ENCODE peak calls at places on chromosomes 1 and 21, in eight cellular contexts. S is uterus, C is BE2C, R is fibroblast of villous mesenchyme, D is HFF-Myc, A is heart left ventricle, H is lung, B is astrocyte of the spinal cord. V is an unnamed sample.

GRCh38 chr21:20302084-20302483 is 696.1 kb upstream of the NCAM2 start:
- DNase-seq in C (no peak), D (no peak), S (no peak), H (no peak), A (no peak), R (no peak), B (no peak), V (no peak)

GRCh38 chr1:115199416-115200132 is 110.3 kb upstream of the TSPAN2 start:
- DNase-seq in B (no peak), A (no peak), S (no peak), H (no peak), R (peak), D (peak), C (no peak), V (peak)

GRCh38 chr1:17102232-17102631 is 17.0 kb downstream of the PADI2 start:
- DNase-seq in C (no peak), S (no peak), H (no peak), B (no peak), A (no peak), D (no peak), R (no peak), V (no peak)

GRCh38 chr1:64263856-64264255 is 60.4 kb downstream of the UBE2U start:
- DNase-seq in B (no peak), R (no peak), H (no peak), S (no peak), D (no peak), A (no peak), C (no peak), V (no peak)

GRCh38 chr1:169288011-169288414 is 79.6 kb downstream of the NME7 start:
- DNase-seq in S (no peak), D (no peak), A (no peak), H (no peak), C (no peak), B (peak), R (peak), V (peak)

GRCh38 chr1:182292193-182292741 is 99.3 kb downstream of the GLUL start:
- DNase-seq in R (no peak), B (no peak), A (no peak), H (no peak), S (no peak), D (no peak), C (no peak), V (no peak)

GRCh38 chr1:183073320-183073719 is 50.1 kb downstream of the LAMC1 start:
- DNase-seq in R (no peak), B (no peak), A (no peak), C (no peak), D (no peak), H (no peak), S (no peak), V (no peak)

GRCh38 chr1:96510911-96511310 is 210.7 kb upstream of the PTBP2 start:
- DNase-seq in R (no peak), B (no peak), A (no peak), D (no peak), S (no peak), H (no peak), C (no peak), V (no peak)

GRCh38 chr1:3352084-3352951 is 102.1 kb upstream of the ARHGEF16 start:
- DNase-seq in D (no peak), H (no peak), R (peak), C (no peak), A (no peak), S (peak), B (peak), V (peak)

GRCh38 chr1:58401991-58402390 is 144.5 kb downstream of the OMA1 start:
- DNase-seq in A (no peak), R (peak), B (no peak), D (no peak), H (no peak), S (no peak), C (no peak), V (peak)

GRCh38 chr1:156247460-156248322 is at the start of gene PAQR6:
- DNase-seq in R (no peak), H (no peak), A (no peak), D (no peak), B (no peak), C (peak), S (no peak), V (no peak)

GRCh38 chr1:31761883-31762282 is 2.3 kb downstream of the ADGRB2 start:
- DNase-seq in H (no peak), B (peak), C (no peak), R (peak), S (no peak), D (peak), A (no peak), V (peak)

DNA sequence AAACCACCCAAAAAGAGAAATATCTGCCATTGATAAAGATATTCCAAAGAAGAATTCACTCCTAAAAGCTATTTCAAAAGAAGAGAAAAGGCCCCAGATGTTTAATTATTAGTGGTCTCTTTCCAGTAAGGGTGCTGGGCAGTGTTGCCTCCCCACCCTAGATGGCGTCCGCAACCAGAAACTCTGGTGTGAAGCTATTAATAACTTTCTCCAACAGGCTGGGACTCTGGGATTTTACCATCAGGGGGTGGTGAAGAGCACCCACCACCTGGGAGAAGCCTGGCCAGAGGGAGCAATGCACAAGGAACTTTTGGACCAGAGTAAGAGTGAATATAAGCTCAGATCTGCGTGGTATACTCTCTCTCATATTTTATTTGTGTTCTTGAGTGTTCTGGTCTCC is 115.4 kb upstream of the TIAM1 start:
- DNase-seq in S (no peak), B (no peak), R (no peak), H (no peak), D (no peak), A (no peak), C (no peak), V (no peak)
- TF ChIP-seq CTCF in S (no peak), B (no peak), R (no peak), H (no peak), D (no peak), A (no peak), C (peak), V (no peak)

GRCh38 chr1:228456252-228457016 is 30.7 kb upstream of the RNF187 start:
- DNase-seq in D (no peak), H (no peak), S (no peak), C (no peak), B (no peak), A (no peak), R (no peak), V (no peak)
- H3K4me3 ChIP-seq in D (peak), H (no peak), S (no peak), C (peak), B (peak), A (peak), R (peak), V (peak)

GRCh38 chr1:21508580-21509350 is 458 bp upstream of the ALPL start:
- DNase-seq in S (peak), H (peak), R (peak), C (peak), D (no peak), B (no peak), A (peak), V (peak)
- TF ChIP-seq CTCF in S (peak), H (peak), R (peak), C (peak), D (peak), B (peak), A (peak), V (peak)

GRCh38 chr21:33383056-33383888 is 19.9 kb upstream of the IFNGR2 start:
- DNase-seq in H (peak), S (peak), B (peak), C (peak), R (peak), A (peak), D (peak), V (peak)
- H3K4me3 ChIP-seq in H (no peak), S (no peak), B (no peak), C (no peak), R (peak), A (no peak), D (no peak), V (peak)

GRCh38 chr1:56967900-56968832 is 2.4 kb upstream of the C8B start:
- DNase-seq in H (no peak), S (no peak), B (no peak), R (peak), D (no peak), A (no peak), C (peak), V (no peak)
- TF ChIP-seq CTCF in H (no peak), S (no peak), B (peak), R (peak), D (peak), A (peak), C (peak), V (peak)

DNA sequence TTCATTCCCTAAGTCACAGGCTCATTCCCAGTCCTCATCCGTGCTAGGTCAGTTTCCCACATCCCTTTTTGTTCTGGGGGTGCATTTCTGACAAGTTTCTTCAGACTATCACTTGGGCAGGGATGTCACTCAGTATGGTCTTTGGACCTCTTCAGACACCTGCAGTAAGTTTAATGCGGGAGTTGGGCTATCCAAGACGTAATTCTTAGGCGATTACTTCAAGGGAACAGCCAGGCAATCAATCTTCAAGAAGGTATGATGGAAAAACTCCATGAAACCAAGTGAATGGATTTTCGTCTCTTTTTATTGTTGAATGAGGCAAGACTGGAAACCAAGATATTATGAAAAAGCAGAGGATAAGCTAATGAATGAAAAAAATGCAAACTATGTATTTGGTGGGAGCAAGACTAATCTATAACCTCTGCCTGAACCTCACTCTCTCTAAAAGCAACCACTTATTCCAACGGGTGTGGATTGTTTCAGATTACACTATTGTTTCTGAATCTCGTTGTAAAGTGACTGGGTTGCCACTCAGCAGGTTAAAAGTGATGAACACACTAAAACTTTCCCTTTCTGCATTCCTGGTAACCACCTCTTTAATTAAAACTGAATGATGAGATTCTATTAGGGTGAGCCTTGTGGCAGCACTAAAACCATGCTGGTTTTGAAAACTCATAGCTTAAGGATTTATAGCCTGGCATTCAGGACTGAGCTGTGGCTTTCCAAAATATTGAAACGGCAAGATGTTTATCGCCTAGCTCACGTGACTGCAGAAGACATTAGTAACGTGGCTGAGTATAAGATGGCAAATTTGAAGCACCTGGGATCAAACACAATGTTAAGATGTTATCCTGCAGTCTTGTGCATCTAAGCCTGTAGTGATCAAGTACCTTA is 1.1 kb downstream of the RASAL2 start:
- DNase-seq in A (no peak), H (no peak), S (no peak), B (peak), C (no peak), R (peak), D (no peak), V (peak)
- H3K4me3 ChIP-seq in A (peak), H (peak), S (peak), B (peak), C (peak), R (peak), D (peak), V (peak)

GRCh38 chr1:40337448-40337847 is 20.4 kb upstream of the COL9A2 start:
- DNase-seq in H (no peak), A (no peak), S (no peak), C (no peak), R (no peak), B (no peak), D (no peak), V (no peak)
- TF ChIP-seq CTCF in H (no peak), A (no peak), S (no peak), C (no peak), R (no peak), B (no peak), D (no peak), V (no peak)

DNA sequence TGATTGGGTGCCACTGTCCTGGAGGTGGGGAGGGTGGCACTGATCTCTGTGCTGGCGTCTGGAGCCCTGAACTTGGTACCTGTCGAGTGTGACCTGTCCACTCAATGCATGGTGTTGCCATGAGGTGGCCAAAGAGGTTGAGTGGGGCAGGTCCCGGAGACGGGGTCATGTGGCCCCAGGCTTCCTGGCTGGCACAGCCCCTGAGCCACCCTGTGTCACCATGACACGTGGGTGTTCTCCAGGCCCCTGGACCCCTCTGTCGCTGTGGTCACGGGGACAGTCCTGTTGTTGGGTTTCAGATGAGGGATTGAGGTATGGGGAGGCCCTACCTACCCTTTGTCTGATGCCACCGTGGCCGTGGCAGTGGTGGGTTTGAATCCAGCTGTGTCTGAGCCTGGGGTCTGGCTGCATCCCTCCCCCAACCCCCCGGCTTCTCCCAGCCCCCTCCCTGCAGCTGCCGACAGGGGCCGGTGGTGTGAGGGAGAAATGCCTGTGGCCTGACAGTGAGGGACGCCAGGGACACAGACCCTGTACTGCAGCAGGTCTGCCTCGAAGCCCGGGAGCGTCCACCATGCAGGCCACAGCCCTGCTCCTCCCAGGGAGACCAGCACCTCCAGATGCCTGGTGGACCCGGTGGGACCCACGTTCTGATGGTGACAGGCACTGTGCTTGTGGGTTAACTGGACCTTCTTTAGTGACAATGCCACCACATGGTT is 12.0 kb downstream of the TRPM2 start:
- DNase-seq in D (no peak), R (no peak), C (no peak), H (no peak), S (no peak), A (no peak), B (no peak), V (no peak)
- H3K4me3 ChIP-seq in D (no peak), R (no peak), C (no peak), H (no peak), S (no peak), A (no peak), B (no peak), V (no peak)

GRCh38 chr1:43368646-43369020 is 822 bp upstream of the ELOVL1 start:
- DNase-seq in B (no peak), A (no peak), D (no peak), H (no peak), C (no peak), S (no peak), R (no peak), V (no peak)

GRCh38 chr1:43366179-43366578 is 1.6 kb downstream of the ELOVL1 start:
- DNase-seq in C (no peak), A (no peak), R (no peak), S (no peak), D (no peak), H (peak), B (no peak), V (no peak)

GRCh38 chr1:43367026-43367903 is 546 bp downstream of the ELOVL1 start:
- DNase-seq in B (no peak), A (peak), R (no peak), H (no peak), C (no peak), S (peak), D (no peak), V (no peak)

GRCh38 chr1:43366601-43367025 is 1.2 kb downstream of the ELOVL1 start:
- DNase-seq in D (no peak), S (no peak), A (no peak), B (no peak), R (no peak), H (peak), C (no peak), V (no peak)

DNA sequence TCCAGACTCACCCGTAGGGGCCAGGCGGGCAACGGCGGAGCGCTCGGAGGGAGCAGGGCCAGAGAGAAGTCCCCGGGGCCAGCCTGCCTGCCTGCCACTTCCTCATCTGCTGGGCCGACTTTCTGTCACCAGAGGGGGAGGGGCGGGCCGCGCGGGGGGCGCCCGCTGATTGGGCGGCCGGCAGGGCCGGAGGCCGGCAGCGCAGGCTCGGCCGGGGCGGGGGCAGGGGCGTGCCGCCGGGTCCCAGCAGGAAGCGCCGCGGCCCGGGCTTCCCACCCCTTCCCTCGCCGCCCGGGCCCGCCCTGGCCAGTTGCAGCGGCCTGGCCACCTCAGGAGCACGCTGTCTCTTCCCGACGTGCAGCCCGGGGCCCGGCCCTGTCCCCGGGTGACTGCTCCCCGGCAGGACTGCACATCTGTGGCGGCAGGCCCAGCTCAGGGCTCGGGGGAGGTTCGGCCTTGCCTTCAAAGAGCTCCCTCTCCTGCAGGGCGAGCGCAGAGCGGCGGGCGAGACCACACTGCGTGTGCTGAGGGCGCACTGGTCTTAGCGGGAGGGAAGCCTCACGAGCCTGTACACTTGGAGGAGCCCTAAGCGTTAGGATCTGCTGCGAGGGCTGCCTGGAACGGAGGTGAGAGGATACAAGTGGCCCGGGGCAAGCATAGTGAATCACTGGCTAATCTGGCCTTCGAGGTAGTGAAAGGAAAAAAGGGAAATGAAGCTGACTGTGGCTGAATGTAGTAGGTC is at the start of gene ELOVL1:
- DNase-seq in H (peak), S (peak), D (no peak), C (peak), A (peak), R (peak), B (peak), V (peak)
- TF ChIP-seq CTCF in H (no peak), S (peak), D (no peak), C (peak), A (no peak), R (peak), B (peak), V (peak)

V was measured in AG10803.